ENCODE peak calls at places on chromosomes 4 and X, in six cellular contexts. D is aorta, S is RPMI8226, U is NCI-H1092 treated with DMSO at 0.1 percent for 48 hours, P is MM.1S, R is left lobe of liver. N is an unnamed sample.

GRCh38 chrX:48592971-48593370 is 4.3 kb upstream of the WDR13 start:
- DNase-seq in D (no peak), S (no peak), U (no peak), P (no peak), R (no peak), N (no peak)

GRCh38 chr4:40177591-40177990 is 19.2 kb upstream of the RHOH start:
- DNase-seq in D (no peak), S (no peak), U (no peak), P (no peak), R (no peak), N (no peak)

GRCh38 chr4:88618782-88619485 is 26.7 kb downstream of the HERC3 start:
- DNase-seq in D (no peak), S (no peak), U (no peak), P (no peak), R (no peak), N (no peak)

GRCh38 chr4:157706134-157706533 is 466.7 kb downstream of the GASK1B start:
- DNase-seq in D (no peak), S (no peak), U (no peak), P (no peak), R (no peak), N (no peak)

GRCh38 chr4:100146756-100147155 is 43.5 kb downstream of the DDIT4L start:
- DNase-seq in D (no peak), S (no peak), U (no peak), P (no peak), R (no peak), N (no peak)

GRCh38 chrX:139106111-139106510 is 394.6 kb upstream of the FGF13 start:
- DNase-seq in D (no peak), S (no peak), U (no peak), P (no peak), R (no peak), N (no peak)

GRCh38 chr4:151671541-151672059 is 89.2 kb downstream of the GATB start:
- DNase-seq in D (no peak), S (no peak), U (no peak), P (no peak), R (peak; percentile 37), N (no peak)

GRCh38 chr4:687975-688694 is 816 bp downstream of the SLC49A3 start:
- DNase-seq in D (no peak), S (no peak), U (no peak), P (no peak), R (peak; percentile 71), N (no peak)

GRCh38 chrX:41667631-41668030 is 21.1 kb upstream of the GPR34 start:
- DNase-seq in D (no peak), S (no peak), U (no peak), P (no peak), R (no peak), N (no peak)

GRCh38 chrX:123731258-123731986 is 1.4 kb downstream of the THOC2 start:
- DNase-seq in D (no peak), S (peak; percentile 11), U (no peak), P (no peak), R (no peak), N (no peak)

GRCh38 chrX:153214934-153215333 is 35.9 kb downstream of the MAGEA1 start:
- DNase-seq in D (no peak), S (peak; percentile 8), U (no peak), P (no peak), R (no peak), N (no peak)

GRCh38 chr4:137993232-137993631 is 248.9 kb downstream of the SLC7A11 start:
- DNase-seq in D (no peak), S (no peak), U (no peak), P (no peak), R (no peak), N (no peak)

GRCh38 chrX:40299502-40300118 is 201.9 kb upstream of the BCOR start:
- DNase-seq in D (no peak), S (peak; percentile 4), U (no peak), P (no peak), R (no peak), N (no peak)

GRCh38 chr4:155889036-155889793 is 14.3 kb upstream of the TDO2 start:
- DNase-seq in D (no peak), S (peak; percentile 35), U (no peak), P (no peak), R (peak; percentile 64), N (peak; percentile 24)

GRCh38 chr4:35539404-35540055 is 704.8 kb downstream of the ARAP2 start:
- DNase-seq in D (no peak), S (peak; percentile 25), U (no peak), P (no peak), R (no peak), N (no peak)

GRCh38 chr4:185142563-185142910 is 529 bp upstream of the SLC25A4 start:
- DNase-seq in D (no peak), S (no peak), U (peak; percentile 59), P (peak; percentile 39), R (no peak), N (no peak)

GRCh38 chr4:123477804-123478209 is 81.2 kb downstream of the SPRY1 start:
- DNase-seq in D (no peak), S (no peak), U (no peak), P (no peak), R (no peak), N (no peak)

GRCh38 chr4:189202869-189203271 is 737.8 kb upstream of the FRG1 start:
- DNase-seq in D (no peak), S (no peak), U (no peak), P (no peak), R (no peak), N (no peak)

GRCh38 chrX:39688576-39689373 is 409.0 kb downstream of the BCOR start:
- DNase-seq in D (peak; percentile 85), S (peak; percentile 59), U (peak; percentile 76), P (peak; percentile 52), R (peak; percentile 70), N (peak; percentile 51)

GRCh38 chrX:20217279-20217678 is 49.4 kb downstream of the RPS6KA3 start:
- DNase-seq in D (no peak), S (peak; percentile 14), U (no peak), P (no peak), R (no peak), N (no peak)

GRCh38 chr4:87465739-87466366 is 43.5 kb downstream of the NUDT9 start:
- DNase-seq in D (no peak), S (peak; percentile 38), U (peak; percentile 39), P (peak; percentile 48), R (no peak), N (no peak)

GRCh38 chrX:42515939-42516338 is 262.0 kb downstream of the PPP1R2C start:
- DNase-seq in D (no peak), S (no peak), U (no peak), P (no peak), R (no peak), N (no peak)

GRCh38 chr4:21067351-21067750 is 367.1 kb downstream of the PACRGL start:
- DNase-seq in D (no peak), S (no peak), U (no peak), P (no peak), R (no peak), N (no peak)

GRCh38 chrX:110082156-110082555 is 79.2 kb downstream of the TMEM164 start:
- DNase-seq in D (no peak), S (no peak), U (peak; percentile 17), P (no peak), R (no peak), N (no peak)

GRCh38 chr4:107755841-107756356 is 35.9 kb upstream of the PAPSS1 start:
- DNase-seq in D (no peak), S (peak; percentile 53), U (no peak), P (peak; percentile 87), R (no peak), N (no peak)

GRCh38 chr4:183571350-183572076 is 66.7 kb downstream of the ING2 start:
- DNase-seq in D (no peak), S (peak; percentile 92), U (peak; percentile 63), P (no peak), R (no peak), N (no peak)

GRCh38 chrX:124393238-124393637 is 46.9 kb downstream of the SH2D1A start:
- DNase-seq in D (no peak), S (no peak), U (no peak), P (no peak), R (no peak), N (no peak)

GRCh38 chrX:117543885-117544284 is 572.7 kb downstream of the KLHL13 start:
- DNase-seq in D (no peak), S (no peak), U (no peak), P (no peak), R (no peak), N (no peak)

GRCh38 chr4:66123195-66123594 is 452.9 kb upstream of the EPHA5 start:
- DNase-seq in D (no peak), S (no peak), U (no peak), P (no peak), R (no peak), N (no peak)

GRCh38 chr4:76388160-76388908 is 32.6 kb downstream of the CCDC158 start:
- DNase-seq in D (no peak), S (no peak), U (no peak), P (no peak), R (peak; percentile 75), N (no peak)

GRCh38 chrX:132860200-132860599 is 98.2 kb downstream of the HS6ST2 start:
- DNase-seq in D (no peak), S (no peak), U (no peak), P (peak; percentile 52), R (no peak), N (no peak)

GRCh38 chr4:148118628-148119027 is 323.6 kb downstream of the NR3C2 start:
- DNase-seq in D (no peak), S (peak; percentile 19), U (no peak), P (no peak), R (no peak), N (no peak)

GRCh38 chrX:143854006-143854405 is 29.9 kb upstream of the UBE2NL start:
- DNase-seq in D (no peak), S (no peak), U (no peak), P (no peak), R (no peak), N (no peak)

GRCh38 chr4:13903851-13904340 is 276.4 kb upstream of the BOD1L1 start:
- DNase-seq in D (no peak), S (no peak), U (no peak), P (no peak), R (no peak), N (no peak)

GRCh38 chr4:169774466-169775445 is 17.0 kb upstream of the HPF1 start:
- DNase-seq in D (peak; percentile 78), S (no peak), U (no peak), P (no peak), R (no peak), N (no peak)